ENCODE peak calls at places on chromosomes 2 and 18, in five cellular contexts. Z, M, E, B and G are unnamed samples.

GRCh38 chr2:98058191-98058975 is 28.6 kb upstream of the VWA3B start:
- DNase-seq in Z (no peak), B (no peak), M (no peak), E (no peak), G (no peak)

GRCh38 chr2:154392256-154392655 is 306.2 kb upstream of the KCNJ3 start:
- DNase-seq in B (no peak), Z (no peak), E (no peak), M (no peak), G (no peak)

GRCh38 chr2:44579837-44580230 is 218.1 kb downstream of the CAMKMT start:
- DNase-seq in B (no peak), M (no peak), Z (no peak), E (no peak), G (no peak)

GRCh38 chr2:166031054-166031453 is 77.5 kb upstream of the TTC21B start:
- DNase-seq in Z (no peak), B (no peak), M (peak; percentile 4), E (no peak), G (no peak)

GRCh38 chr2:3362686-3363085 is 14.9 kb downstream of the EIPR1 start:
- DNase-seq in B (no peak), Z (no peak), M (no peak), E (no peak), G (no peak)

GRCh38 chr2:27041708-27042107 is 8.9 kb downstream of the TMEM214 start:
- DNase-seq in B (no peak), M (no peak), E (no peak), Z (no peak), G (no peak)

GRCh38 chr2:63590621-63591408 is 2.1 kb downstream of the MDH1 start:
- DNase-seq in M (no peak), E (no peak), Z (no peak), B (no peak), G (no peak)

GRCh38 chr2:68251855-68252406 is 401 bp downstream of the PPP3R1 start:
- DNase-seq in M (no peak), Z (peak; percentile 82), B (peak; percentile 46), E (peak; percentile 31), G (peak; percentile 74)

GRCh38 chr2:205024822-205025518 is 479.7 kb downstream of the PARD3B start:
- DNase-seq in Z (no peak), M (peak; percentile 98), E (peak; percentile 31), B (peak; percentile 58), G (peak; percentile 83)

GRCh38 chr2:58731488-58731869 is 490.4 kb upstream of the FANCL start:
- DNase-seq in B (no peak), M (no peak), E (no peak), Z (no peak), G (no peak)
- H3K4me3 ChIP-seq in B (no peak overlapping the region), M (no peak overlapping the region), E (no peak overlapping the region), Z (no peak overlapping the region), G (no peak overlapping the region)

DNA sequence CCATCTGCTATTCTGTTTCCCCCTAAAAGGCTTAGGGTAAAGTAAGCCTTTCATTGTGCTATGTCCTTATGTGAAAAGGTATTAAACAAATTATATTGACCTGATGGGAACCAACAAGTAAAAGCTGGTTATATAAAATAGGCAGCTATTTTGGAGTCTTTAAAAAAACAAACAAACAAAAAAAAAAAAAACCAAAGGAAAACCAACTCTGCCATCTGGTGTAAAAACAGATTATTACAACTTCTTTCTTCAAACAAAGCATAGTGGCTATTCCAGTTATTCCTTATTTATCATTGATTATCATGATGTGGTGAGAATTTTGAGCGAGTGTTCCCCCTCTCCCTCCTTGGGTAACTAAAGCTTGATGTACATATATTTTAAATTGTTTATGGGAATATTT is 122.3 kb upstream of the FHL2 start:
- DNase-seq in E (no peak), M (peak; percentile 15), Z (no peak), B (no peak), G (no peak)
- TF ChIP-seq CTCF in E (peak; percentile 51), M (peak; percentile 62), Z (peak; percentile 36), B (peak; percentile 72), G (peak; percentile 22)

DNA sequence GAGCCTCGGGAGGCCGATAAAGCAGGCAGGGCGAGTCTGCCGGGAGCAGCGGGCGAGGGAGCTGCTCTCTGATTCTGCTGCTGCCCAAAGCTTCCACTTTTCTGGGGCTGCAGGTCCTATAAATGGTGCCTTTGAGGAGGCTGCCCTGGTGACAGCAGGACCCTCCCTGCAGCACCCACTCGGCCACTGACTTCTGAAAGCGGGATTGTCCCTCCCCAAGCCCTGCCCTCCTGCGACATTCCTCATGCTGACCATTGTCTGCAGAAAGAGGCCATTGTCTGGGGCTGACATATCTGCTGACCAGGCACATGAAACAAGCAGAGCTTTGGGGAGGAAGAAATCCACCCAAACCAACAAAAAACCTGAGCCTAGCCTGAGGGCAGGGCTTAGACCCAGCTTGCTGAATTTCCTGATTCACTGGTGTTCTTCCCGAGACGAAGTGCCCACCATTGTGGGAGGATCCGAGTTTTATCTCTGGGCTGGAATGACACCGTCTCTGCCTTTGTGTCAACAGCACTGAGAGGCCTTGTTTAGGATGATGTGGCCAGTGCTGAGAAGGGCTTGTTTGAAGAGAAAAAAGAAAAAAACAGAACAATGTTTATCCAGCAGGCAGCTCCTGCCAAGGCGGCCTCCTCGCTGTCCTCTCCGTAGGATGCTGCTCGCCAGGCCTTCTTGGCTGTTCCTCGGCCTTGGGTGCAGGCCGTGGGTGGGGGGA is 129.7 kb downstream of the MYCN start:
- DNase-seq in M (no peak), E (no peak), B (no peak), Z (no peak), G (no peak)
- H3K27ac ChIP-seq in M (no peak overlapping the region), E (peak overlapping the region; percentile 30), B (no peak overlapping the region), Z (no peak overlapping the region), G (no peak overlapping the region)

GRCh38 chr2:64914247-64914646 is 75.0 kb upstream of the SLC1A4 start:
- DNase-seq in M (no peak), Z (no peak), E (no peak), B (no peak), G (no peak)

GRCh38 chr2:64915510-64915900 is 73.7 kb upstream of the SLC1A4 start:
- DNase-seq in E (no peak), B (no peak), Z (no peak), M (no peak), G (no peak)

GRCh38 chr2:64919261-64919660 is 69.9 kb upstream of the SLC1A4 start:
- DNase-seq in Z (no peak), M (no peak), E (no peak), B (no peak), G (no peak)

GRCh38 chr2:64914735-64915509 is 74.3 kb upstream of the SLC1A4 start:
- DNase-seq in M (peak; percentile 68), Z (no peak), B (no peak), E (no peak), G (no peak)

DNA sequence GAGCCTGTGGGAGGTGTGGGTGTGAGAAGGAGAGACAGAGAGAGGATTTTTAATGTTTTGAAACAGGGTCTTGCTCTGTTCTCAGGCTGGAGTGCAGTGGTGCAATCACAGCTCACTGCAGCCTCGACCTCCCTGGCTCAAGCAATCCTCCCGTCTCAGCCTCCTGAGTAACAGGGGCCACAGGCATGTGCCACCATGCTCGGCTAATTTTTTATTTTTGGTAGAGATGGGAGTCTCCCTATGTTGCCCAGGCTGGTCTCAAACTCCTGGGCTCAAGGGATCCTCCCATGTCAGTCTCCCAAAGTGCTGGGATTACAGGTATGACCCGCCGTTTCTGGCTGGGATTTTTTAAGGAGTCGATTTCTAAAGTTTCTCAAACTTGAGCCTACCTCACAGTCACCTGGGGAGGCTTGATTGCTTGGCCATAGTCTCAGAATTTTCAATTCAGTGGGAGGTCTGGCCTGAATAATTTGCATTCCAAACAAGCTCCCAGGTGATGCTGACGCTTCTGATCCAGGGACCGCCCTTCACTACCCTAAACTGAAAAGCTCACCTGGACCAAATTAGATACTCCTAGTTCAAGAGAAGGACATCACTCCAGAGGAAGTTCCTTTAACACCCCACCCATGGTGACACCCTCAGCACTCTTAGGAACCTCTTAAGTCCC is 70.8 kb upstream of the SLC1A4 start:
- DNase-seq in E (no peak), B (no peak), Z (no peak), M (no peak), G (no peak)
- H3K4me3 ChIP-seq in E (peak overlapping the region; percentile 54), B (peak overlapping the region; percentile 60), Z (peak overlapping the region; percentile 37), M (no peak overlapping the region), G (peak overlapping the region; percentile 66)

GRCh38 chr2:188573453-188573852 is 281.8 kb downstream of the GULP1 start:
- DNase-seq in M (peak; percentile 5), B (no peak), Z (no peak), E (no peak), G (no peak)
- TF ChIP-seq CTCF in M (no peak), B (no peak), Z (no peak), E (no peak), G (no peak)

DNA sequence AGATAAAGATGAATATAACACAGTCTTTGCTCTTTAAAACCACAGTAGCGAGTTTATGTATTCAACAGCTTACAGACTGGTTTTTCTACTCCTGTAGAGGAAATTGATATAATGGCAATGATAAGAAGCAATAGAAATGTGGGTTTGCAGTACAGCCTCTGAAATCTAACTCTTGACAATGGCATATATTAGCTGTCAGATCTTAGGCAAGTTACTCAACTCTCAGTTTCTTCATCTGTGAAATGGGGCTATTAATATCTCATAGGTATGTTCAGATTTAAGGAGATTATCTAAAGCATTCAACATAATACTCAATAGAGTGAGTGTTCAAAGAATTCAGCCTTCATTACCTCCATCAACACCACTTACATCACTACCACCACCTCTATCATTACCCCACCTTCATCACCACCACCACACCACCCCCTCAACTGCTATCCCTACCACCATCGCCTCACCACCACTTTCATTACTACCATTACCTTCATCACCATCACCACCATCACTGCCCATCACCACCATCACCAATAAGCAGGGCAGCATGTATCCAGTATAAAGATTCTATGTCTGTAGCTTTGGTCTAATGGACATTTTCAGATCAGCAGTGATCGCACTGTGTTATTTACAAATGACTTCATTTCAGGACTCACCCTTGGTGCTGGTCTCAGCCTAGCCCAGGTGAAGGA is 22.7 kb downstream of the AOX1 start:
- DNase-seq in B (no peak), M (no peak), E (no peak), Z (no peak), G (no peak)
- H3K27ac ChIP-seq in B (no peak overlapping the region), M (peak overlapping the region; percentile 52), E (no peak overlapping the region), Z (peak overlapping the region; percentile 18), G (no peak overlapping the region)

DNA sequence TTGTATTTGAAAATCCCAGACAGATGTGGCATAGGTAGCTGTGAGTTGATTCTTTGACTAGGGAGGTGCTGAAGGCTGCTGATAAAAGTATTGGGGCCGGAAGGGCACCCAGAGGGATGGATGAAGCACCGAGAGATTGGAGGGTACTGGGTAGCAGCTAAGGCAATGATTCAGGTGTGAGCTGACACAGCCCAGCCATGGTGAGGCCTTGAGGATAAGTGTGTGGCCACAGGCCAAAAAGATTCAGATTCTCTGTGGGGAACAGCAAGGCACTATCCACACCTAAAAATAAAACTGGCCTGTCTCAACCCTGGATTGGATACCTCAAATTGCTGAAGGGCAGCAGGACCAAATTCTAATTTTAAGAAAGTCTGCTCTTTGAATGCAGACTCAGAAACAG is 35.2 kb downstream of the RDH14 start:
- DNase-seq in Z (no peak), E (no peak), M (no peak), B (no peak), G (no peak)
- H3K4me3 ChIP-seq in Z (no peak overlapping the region), E (no peak overlapping the region), M (no peak overlapping the region), B (no peak overlapping the region), G (no peak overlapping the region)

DNA sequence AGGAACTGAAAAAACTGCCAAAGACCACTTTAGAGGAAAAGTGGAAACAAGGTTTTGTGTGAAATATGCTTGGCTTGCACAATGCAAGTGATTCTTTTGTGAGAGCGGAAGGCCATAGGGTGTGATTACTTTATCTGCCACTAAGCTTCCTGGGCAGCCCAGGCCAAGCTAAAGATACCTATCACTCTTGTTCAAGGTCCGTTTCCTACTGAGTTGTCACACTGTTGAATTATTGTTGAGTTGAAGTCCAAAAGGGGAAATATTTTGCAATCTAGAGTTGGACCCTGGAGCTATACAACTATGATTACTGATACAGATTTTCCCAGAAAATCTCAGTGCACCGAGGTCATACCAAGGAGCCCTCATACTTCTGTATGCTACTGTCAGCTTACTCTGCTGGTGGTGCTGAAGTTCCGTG is 72.7 kb upstream of the CTAGE1 start:
- DNase-seq in Z (no peak), B (no peak), E (no peak), M (no peak), G (no peak)
- TF ChIP-seq CTCF in Z (no peak), B (no peak), E (no peak), M (no peak), G (no peak)

GRCh38 chr18:3264362-3264761 is 2.4 kb downstream of the MYL12B start:
- DNase-seq in M (peak; percentile 42), E (no peak), Z (no peak), B (no peak), G (no peak)
- H3K27ac ChIP-seq in M (no peak overlapping the region), E (no peak overlapping the region), Z (no peak overlapping the region), B (peak overlapping the region; percentile 99), G (no peak overlapping the region)